ENCODE peak calls at places on chromosomes 4 and X, in ten cellular contexts. One of them, this sample, is unnamed. For H3K4me1 and H3K9me2, the result is how much of the 10 kb centered on the place peaks cover.

GRCh38 chrX:11196476-11196875 is 85.3 kb downstream of the HCCS start:
- DNase-seq in GM23248: no peak
- DNase-seq in OCI-LY7: no peak
- DNase-seq in PC-3: no peak
- DNase-seq in HCT116: no peak
- DNase-seq in hepatocyte: no peak
- DNase-seq in SK-N-SH: no peak
- DNase-seq in Karpas-422: no peak
- DNase-seq in MM.1S: no peak
- DNase-seq in PC-9: no peak
- DNase-seq in this sample: no peak

GRCh38 chrX:112211459-112211858 is 128.9 kb upstream of the TRPC5 start:
- DNase-seq in GM23248: peak
- DNase-seq in OCI-LY7: no peak
- DNase-seq in PC-3: peak
- DNase-seq in HCT116: no peak
- DNase-seq in hepatocyte: no peak
- DNase-seq in SK-N-SH: no peak
- DNase-seq in Karpas-422: no peak
- DNase-seq in MM.1S: no peak
- DNase-seq in PC-9: no peak
- DNase-seq in this sample: no peak

GRCh38 chr4:73726000-73726399 is 14.4 kb upstream of the CXCL8 start:
- DNase-seq in GM23248: peak
- DNase-seq in OCI-LY7: no peak
- DNase-seq in PC-3: peak
- DNase-seq in HCT116: peak
- DNase-seq in hepatocyte: peak
- DNase-seq in SK-N-SH: no peak
- DNase-seq in Karpas-422: no peak
- DNase-seq in MM.1S: no peak
- DNase-seq in PC-9: peak
- DNase-seq in this sample: no peak

GRCh38 chr4:176676901-176677300 is 115.8 kb downstream of the VEGFC start:
- DNase-seq in GM23248: peak
- DNase-seq in OCI-LY7: no peak
- DNase-seq in PC-3: no peak
- DNase-seq in HCT116: no peak
- DNase-seq in hepatocyte: no peak
- DNase-seq in SK-N-SH: no peak
- DNase-seq in Karpas-422: no peak
- DNase-seq in MM.1S: no peak
- DNase-seq in PC-9: no peak
- DNase-seq in this sample: no peak

GRCh38 chr4:32037391-32037790 is 1317.2 kb downstream of the PCDH7 start:
- DNase-seq in GM23248: no peak
- DNase-seq in OCI-LY7: no peak
- DNase-seq in PC-3: no peak
- DNase-seq in HCT116: no peak
- DNase-seq in hepatocyte: no peak
- DNase-seq in SK-N-SH: no peak
- DNase-seq in Karpas-422: no peak
- DNase-seq in MM.1S: no peak
- DNase-seq in PC-9: no peak
- DNase-seq in this sample: no peak

GRCh38 chr4:2318885-2319284 is 57.0 kb upstream of the MXD4 start:
- DNase-seq in GM23248: no peak
- DNase-seq in OCI-LY7: no peak
- DNase-seq in PC-3: no peak
- DNase-seq in HCT116: no peak
- DNase-seq in hepatocyte: no peak
- DNase-seq in SK-N-SH: no peak
- DNase-seq in Karpas-422: no peak
- DNase-seq in MM.1S: no peak
- DNase-seq in PC-9: no peak
- DNase-seq in this sample: no peak

GRCh38 chr4:6509587-6509986 is 37.2 kb upstream of the PPP2R2C start:
- DNase-seq in GM23248: no peak
- DNase-seq in OCI-LY7: no peak
- DNase-seq in PC-3: peak
- DNase-seq in HCT116: no peak
- DNase-seq in hepatocyte: no peak
- DNase-seq in SK-N-SH: no peak
- DNase-seq in Karpas-422: no peak
- DNase-seq in MM.1S: no peak
- DNase-seq in PC-9: peak
- DNase-seq in this sample: no peak

GRCh38 chr4:81632581-81633247 is 161.0 kb upstream of the RASGEF1B start:
- DNase-seq in GM23248: peak
- DNase-seq in OCI-LY7: no peak
- DNase-seq in PC-3: peak
- DNase-seq in HCT116: no peak
- DNase-seq in hepatocyte: no peak
- DNase-seq in SK-N-SH: no peak
- DNase-seq in Karpas-422: no peak
- DNase-seq in MM.1S: no peak
- DNase-seq in PC-9: peak
- DNase-seq in this sample: no peak

GRCh38 chrX:109344666-109345065 is 137.2 kb downstream of the GUCY2F start:
- DNase-seq in GM23248: no peak
- DNase-seq in OCI-LY7: no peak
- DNase-seq in PC-3: no peak
- DNase-seq in HCT116: no peak
- DNase-seq in hepatocyte: no peak
- DNase-seq in SK-N-SH: no peak
- DNase-seq in Karpas-422: no peak
- DNase-seq in MM.1S: no peak
- DNase-seq in PC-9: no peak
- DNase-seq in this sample: no peak

GRCh38 chr4:1767770-1768366 is 25.2 kb upstream of the FGFR3 start:
- DNase-seq in GM23248: peak
- DNase-seq in OCI-LY7: peak
- DNase-seq in PC-3: no peak
- DNase-seq in HCT116: no peak
- DNase-seq in hepatocyte: peak
- DNase-seq in SK-N-SH: peak
- DNase-seq in Karpas-422: peak
- DNase-seq in MM.1S: peak
- DNase-seq in PC-9: peak
- DNase-seq in this sample: peak

GRCh38 chr4:155582971-155583437 is 83.6 kb upstream of the GUCY1A1 start:
- DNase-seq in GM23248: peak
- DNase-seq in OCI-LY7: no peak
- DNase-seq in PC-3: peak
- DNase-seq in HCT116: no peak
- DNase-seq in hepatocyte: no peak
- DNase-seq in SK-N-SH: no peak
- DNase-seq in Karpas-422: peak
- DNase-seq in MM.1S: no peak
- DNase-seq in PC-9: no peak
- DNase-seq in this sample: no peak

GRCh38 chr4:183158062-183158461 is 59.0 kb downstream of the WWC2 start:
- DNase-seq in GM23248: peak
- DNase-seq in OCI-LY7: no peak
- DNase-seq in PC-3: no peak
- DNase-seq in HCT116: no peak
- DNase-seq in hepatocyte: no peak
- DNase-seq in SK-N-SH: no peak
- DNase-seq in Karpas-422: no peak
- DNase-seq in MM.1S: no peak
- DNase-seq in PC-9: no peak
- DNase-seq in this sample: no peak

GRCh38 chr4:16626945-16627344 is 271.5 kb downstream of the LDB2 start:
- DNase-seq in GM23248: peak
- DNase-seq in OCI-LY7: no peak
- DNase-seq in PC-3: peak
- DNase-seq in HCT116: no peak
- DNase-seq in hepatocyte: peak
- DNase-seq in SK-N-SH: no peak
- DNase-seq in Karpas-422: no peak
- DNase-seq in MM.1S: no peak
- DNase-seq in PC-9: no peak
- DNase-seq in this sample: no peak

GRCh38 chr4:4397441-4397819 is 10.5 kb downstream of the NSG1 start:
- DNase-seq in GM23248: no peak
- DNase-seq in OCI-LY7: no peak
- DNase-seq in PC-3: no peak
- DNase-seq in HCT116: no peak
- DNase-seq in hepatocyte: no peak
- DNase-seq in SK-N-SH: no peak
- DNase-seq in Karpas-422: no peak
- DNase-seq in MM.1S: no peak
- DNase-seq in PC-9: no peak
- DNase-seq in this sample: no peak

GRCh38 chr4:87118826-87119225 is 101.6 kb downstream of the KLHL8 start:
- DNase-seq in GM23248: peak
- DNase-seq in OCI-LY7: peak
- DNase-seq in PC-3: no peak
- DNase-seq in HCT116: no peak
- DNase-seq in hepatocyte: no peak
- DNase-seq in SK-N-SH: peak
- DNase-seq in Karpas-422: peak
- DNase-seq in MM.1S: no peak
- DNase-seq in PC-9: no peak
- DNase-seq in this sample: peak
- H3K4me1 ChIP-seq in GM23248: under half
- H3K4me1 ChIP-seq in OCI-LY7: under half
- H3K4me1 ChIP-seq in PC-3: under half
- H3K4me1 ChIP-seq in HCT116: under half
- H3K4me1 ChIP-seq in hepatocyte: under half
- H3K4me1 ChIP-seq in SK-N-SH: under half
- H3K4me1 ChIP-seq in Karpas-422: under half
- H3K4me1 ChIP-seq in MM.1S: under half
- H3K4me1 ChIP-seq in PC-9: under half
- H3K4me1 ChIP-seq in this sample: under half

GRCh38 chrX:47145408-47146120 is 543 bp downstream of the RBM10 start:
- DNase-seq in GM23248: peak
- DNase-seq in OCI-LY7: peak
- DNase-seq in PC-3: no peak
- DNase-seq in HCT116: no peak
- DNase-seq in hepatocyte: no peak
- DNase-seq in SK-N-SH: peak
- DNase-seq in Karpas-422: peak
- DNase-seq in MM.1S: no peak
- DNase-seq in PC-9: no peak
- DNase-seq in this sample: no peak
- H3K4me3 ChIP-seq in GM23248: peak
- H3K4me3 ChIP-seq in OCI-LY7: peak
- H3K4me3 ChIP-seq in PC-3: peak
- H3K4me3 ChIP-seq in HCT116: peak
- H3K4me3 ChIP-seq in hepatocyte: peak
- H3K4me3 ChIP-seq in SK-N-SH: peak
- H3K4me3 ChIP-seq in Karpas-422: peak
- H3K4me3 ChIP-seq in MM.1S: peak
- H3K4me3 ChIP-seq in PC-9: peak
- H3K4me3 ChIP-seq in this sample: peak

GRCh38 chr4:168585168-168586091 is 88.6 kb downstream of the PALLD start:
- DNase-seq in GM23248: peak
- DNase-seq in OCI-LY7: peak
- DNase-seq in PC-3: peak
- DNase-seq in HCT116: peak
- DNase-seq in hepatocyte: peak
- DNase-seq in SK-N-SH: peak
- DNase-seq in Karpas-422: peak
- DNase-seq in MM.1S: no peak
- DNase-seq in PC-9: peak
- DNase-seq in this sample: peak

GRCh38 chr4:168586926-168587325 is 90.1 kb downstream of the PALLD start:
- DNase-seq in GM23248: no peak
- DNase-seq in OCI-LY7: no peak
- DNase-seq in PC-3: no peak
- DNase-seq in HCT116: no peak
- DNase-seq in hepatocyte: no peak
- DNase-seq in SK-N-SH: no peak
- DNase-seq in Karpas-422: no peak
- DNase-seq in MM.1S: no peak
- DNase-seq in PC-9: no peak
- DNase-seq in this sample: no peak

GRCh38 chr4:168592676-168593075 is 95.8 kb downstream of the PALLD start:
- DNase-seq in GM23248: no peak
- DNase-seq in OCI-LY7: no peak
- DNase-seq in PC-3: no peak
- DNase-seq in HCT116: no peak
- DNase-seq in hepatocyte: no peak
- DNase-seq in SK-N-SH: no peak
- DNase-seq in Karpas-422: no peak
- DNase-seq in MM.1S: no peak
- DNase-seq in PC-9: no peak
- DNase-seq in this sample: no peak

GRCh38 chr4:168587326-168588125 is 90.7 kb downstream of the PALLD start:
- DNase-seq in GM23248: peak
- DNase-seq in OCI-LY7: no peak
- DNase-seq in PC-3: peak
- DNase-seq in HCT116: peak
- DNase-seq in hepatocyte: peak
- DNase-seq in SK-N-SH: no peak
- DNase-seq in Karpas-422: no peak
- DNase-seq in MM.1S: no peak
- DNase-seq in PC-9: peak
- DNase-seq in this sample: no peak

DNA sequence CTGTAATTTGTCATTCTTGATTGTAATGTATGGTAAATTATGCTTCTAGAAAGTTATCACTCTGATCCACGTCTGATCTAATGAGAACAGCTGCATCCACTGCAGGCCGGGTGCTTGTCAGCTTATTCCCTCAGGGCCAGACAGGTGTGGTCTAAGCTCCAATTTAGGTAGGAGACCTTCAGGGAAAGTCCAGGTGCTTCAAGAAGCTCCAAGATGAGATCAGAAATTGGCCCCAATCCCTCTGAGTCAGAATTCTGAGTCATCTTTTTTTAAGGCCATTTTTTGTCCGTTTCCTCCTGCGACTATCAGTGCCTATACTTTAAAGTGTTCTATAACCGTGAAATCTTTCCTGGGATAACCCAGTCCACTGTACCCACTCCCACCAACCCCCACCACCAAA is 92.3 kb downstream of the PALLD start:
- DNase-seq in GM23248: peak
- DNase-seq in OCI-LY7: no peak
- DNase-seq in PC-3: peak
- DNase-seq in HCT116: peak
- DNase-seq in hepatocyte: peak
- DNase-seq in SK-N-SH: no peak
- DNase-seq in Karpas-422: no peak
- DNase-seq in MM.1S: no peak
- DNase-seq in PC-9: peak
- DNase-seq in this sample: no peak
- H3K9me2 ChIP-seq in GM23248: under half
- H3K9me2 ChIP-seq in OCI-LY7: under half
- H3K9me2 ChIP-seq in PC-3: under half
- H3K9me2 ChIP-seq in HCT116: under half
- H3K9me2 ChIP-seq in hepatocyte: under half
- H3K9me2 ChIP-seq in SK-N-SH: under half
- H3K9me2 ChIP-seq in Karpas-422: under half
- H3K9me2 ChIP-seq in MM.1S: under half
- H3K9me2 ChIP-seq in PC-9: under half
- H3K9me2 ChIP-seq in this sample: under half

DNA sequence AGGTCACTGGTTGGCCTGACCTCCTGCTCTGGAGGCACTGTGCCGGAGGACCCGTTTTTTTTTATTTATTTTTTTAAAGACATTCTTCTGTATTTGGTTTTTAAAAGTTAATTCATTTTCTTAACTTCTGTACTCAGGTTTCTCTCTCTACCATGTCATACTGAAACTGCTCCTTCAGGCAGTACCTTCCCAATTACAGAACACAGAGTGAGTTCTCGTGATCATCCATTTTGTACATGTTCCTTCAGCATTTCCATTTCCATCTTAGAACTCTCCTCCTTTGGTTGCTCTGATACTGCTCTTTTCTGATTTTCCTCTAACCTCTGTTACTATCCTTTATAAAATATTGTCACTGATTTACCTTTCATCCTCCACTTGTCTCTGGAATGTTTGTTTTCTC is 17.9 kb downstream of the UBE2K start:
- DNase-seq in GM23248: no peak
- DNase-seq in OCI-LY7: no peak
- DNase-seq in PC-3: no peak
- DNase-seq in HCT116: no peak
- DNase-seq in hepatocyte: no peak
- DNase-seq in SK-N-SH: no peak
- DNase-seq in Karpas-422: no peak
- DNase-seq in MM.1S: no peak
- DNase-seq in PC-9: no peak
- DNase-seq in this sample: no peak
- H3K4me1 ChIP-seq in GM23248: under half
- H3K4me1 ChIP-seq in OCI-LY7: under half
- H3K4me1 ChIP-seq in PC-3: under half
- H3K4me1 ChIP-seq in HCT116: under half
- H3K4me1 ChIP-seq in hepatocyte: under half
- H3K4me1 ChIP-seq in SK-N-SH: under half
- H3K4me1 ChIP-seq in Karpas-422: under half
- H3K4me1 ChIP-seq in MM.1S: under half
- H3K4me1 ChIP-seq in PC-9: under half
- H3K4me1 ChIP-seq in this sample: under half

This sample was measured in GM23338.